ENCODE peak calls at places on chromosomes 3 and 15, in six cellular contexts. O is stomach, X is NCI-H2171 treated with DMSO at 0.1 percent for 48 hours, I is NCI-H345, E is T-helper 2 cell, K is EH. Y is an unnamed sample.

GRCh38 chr3:140931016-140931454 is 10.6 kb upstream of the SLC25A36 start:
- DNase-seq in K (no peak), O (no peak), I (no peak), X (no peak), E (no peak), Y (no peak)

GRCh38 chr15:38531509-38531908 is 33.1 kb downstream of the RASGRP1 start:
- DNase-seq in K (peak), X (no peak), E (no peak), I (no peak), O (no peak), Y (no peak)

GRCh38 chr15:78360426-78360825 is 20.3 kb downstream of the CRABP1 start:
- DNase-seq in O (no peak), E (no peak), I (no peak), X (peak), K (peak), Y (no peak)

GRCh38 chr15:71385469-71385868 is 270.2 kb downstream of the THSD4 start:
- DNase-seq in K (no peak), I (no peak), X (no peak), E (no peak), O (no peak), Y (no peak)

GRCh38 chr3:12869025-12869695 is 27.8 kb upstream of the RPL32 start:
- DNase-seq in O (peak), I (no peak), X (no peak), E (no peak), K (peak), Y (no peak)

GRCh38 chr3:109023656-109024254 is 70.1 kb upstream of the GUCA1C start:
- DNase-seq in O (peak), K (peak), X (peak), I (peak), E (peak), Y (peak)

GRCh38 chr15:88604972-88605506 is 16.1 kb upstream of the AEN start:
- DNase-seq in K (no peak), X (peak), E (no peak), I (peak), O (no peak), Y (no peak)

GRCh38 chr3:38088679-38089078 is 48.2 kb downstream of the ACAA1 start:
- DNase-seq in K (no peak), O (no peak), I (no peak), E (no peak), X (no peak), Y (no peak)

GRCh38 chr15:26438316-26438715 is 334.6 kb downstream of the GABRB3 start:
- DNase-seq in E (no peak), K (no peak), I (no peak), O (no peak), X (no peak), Y (no peak)

GRCh38 chr15:75820206-75820605 is 23.0 kb upstream of the UBE2Q2 start:
- DNase-seq in I (no peak), X (no peak), E (no peak), K (no peak), O (no peak), Y (no peak)

GRCh38 chr3:146577662-146578061 is 27.5 kb downstream of the PLSCR5 start:
- DNase-seq in E (peak), K (peak), X (no peak), I (peak), O (no peak), Y (no peak)

GRCh38 chr3:2544212-2544611 is 445.5 kb downstream of the CNTN4 start:
- DNase-seq in K (no peak), X (no peak), I (no peak), O (no peak), E (no peak), Y (no peak)

GRCh38 chr15:45332694-45333093 is 45.6 kb downstream of the GATM start:
- DNase-seq in X (no peak), O (no peak), K (no peak), E (no peak), I (no peak), Y (no peak)

GRCh38 chr3:45966371-45966780 is 23.1 kb downstream of the CXCR6 start:
- DNase-seq in O (no peak), I (no peak), X (no peak), E (no peak), K (no peak), Y (no peak)

GRCh38 chr3:109081746-109082510 is 36.0 kb downstream of the MORC1 start:
- DNase-seq in X (peak), K (peak), O (peak), E (peak), I (no peak), Y (peak)

GRCh38 chr3:30493912-30494311 is 112.5 kb upstream of the TGFBR2 start:
- DNase-seq in E (no peak), O (no peak), I (no peak), K (peak), X (peak), Y (no peak)

GRCh38 chr15:85649372-85649771 is 145.4 kb downstream of the KLHL25 start:
- DNase-seq in X (no peak), E (peak), K (peak), I (no peak), O (no peak), Y (no peak)

GRCh38 chr15:98144388-98144787 is 183.9 kb downstream of the ARRDC4 start:
- DNase-seq in O (no peak), K (no peak), I (no peak), E (no peak), X (no peak), Y (no peak)

GRCh38 chr3:115922681-115923347 is 299.5 kb downstream of the GAP43 start:
- DNase-seq in I (no peak), K (peak), O (no peak), X (peak), E (no peak), Y (no peak)

GRCh38 chr15:60476713-60477112 is 2.2 kb downstream of the ICE2 start:
- DNase-seq in I (no peak), O (no peak), K (peak), X (no peak), E (no peak), Y (no peak)

GRCh38 chr3:67635257-67635656 is 19.2 kb downstream of the SUCLG2 start:
- DNase-seq in E (no peak), I (no peak), O (no peak), K (peak), X (no peak), Y (no peak)

GRCh38 chr15:24068102-24068501 is 381.0 kb upstream of the NDN start:
- DNase-seq in I (no peak), K (no peak), X (no peak), E (no peak), O (no peak), Y (no peak)

GRCh38 chr3:90184861-90185260 is 1077.4 kb downstream of the EPHA3 start:
- DNase-seq in K (peak), I (no peak), X (no peak), O (no peak), E (no peak), Y (no peak)

GRCh38 chr3:111473550-111473949 is 68.4 kb upstream of the CD96 start:
- DNase-seq in K (peak), X (peak), I (no peak), O (no peak), E (peak), Y (no peak)

GRCh38 chr3:190326930-190327329 is 4.7 kb upstream of the CLDN1 start:
- DNase-seq in E (no peak), I (no peak), O (no peak), X (no peak), K (peak), Y (no peak)

GRCh38 chr3:127256138-127256537 is 31.7 kb downstream of the PRR20G start:
- DNase-seq in O (no peak), X (no peak), I (no peak), K (no peak), E (no peak), Y (no peak)

GRCh38 chr3:184335661-184336483 is 1.5 kb upstream of the FAM131A start:
- DNase-seq in K (peak), X (peak), I (peak), E (peak), O (peak), Y (no peak)

GRCh38 chr3:128559486-128560225 is 66.7 kb upstream of the GATA2 start:
- DNase-seq in I (peak), K (no peak), E (peak), X (peak), O (peak), Y (no peak)

GRCh38 chr3:157700405-157700804 is 197.2 kb upstream of the VEPH1 start:
- DNase-seq in I (no peak), K (peak), X (no peak), O (no peak), E (no peak), Y (no peak)

GRCh38 chr3:178719036-178719635 is 182.9 kb downstream of the KCNMB2 start:
- DNase-seq in E (no peak), K (peak), X (peak), I (peak), O (no peak), Y (no peak)

GRCh38 chr3:42276419-42277132 is 10.6 kb upstream of the CCK start:
- DNase-seq in O (no peak), I (no peak), E (no peak), X (no peak), K (no peak), Y (peak)

Y was measured in GM12878.